ENCODE peak calls at places on chromosomes 6 and 20, in five cellular contexts. A is ascending aorta, K is transverse colon, N is bronchial epithelial cell, Z is AG04449. E is an unnamed sample.

GRCh38 chr6:13733178-13733851 is 21.7 kb upstream of the RANBP9 start:
- DNase-seq in K (peak), A (no peak), Z (peak), N (peak), E (peak)

GRCh38 chr6:91198588-91199255 is 611.9 kb upstream of the MAP3K7 start:
- DNase-seq in A (no peak), K (no peak), Z (no peak), N (peak), E (no peak)

GRCh38 chr6:66771626-66772025 is 1064.6 kb upstream of the EYS start:
- DNase-seq in A (no peak), Z (no peak), K (no peak), N (peak), E (no peak)

GRCh38 chr20:59015411-59015810 is 3.8 kb upstream of the TUBB1 start:
- DNase-seq in A (no peak), K (no peak), N (no peak), Z (no peak), E (no peak)

GRCh38 chr20:39993737-39994136 is 695.3 kb downstream of the MAFB start:
- DNase-seq in K (no peak), Z (no peak), N (no peak), A (no peak), E (no peak)

GRCh38 chr20:23205656-23206055 is 119.5 kb upstream of the CD93 start:
- DNase-seq in N (peak), K (peak), A (peak), Z (no peak), E (no peak)

GRCh38 chr6:167098825-167099225 is 24.1 kb upstream of the CCR6 start:
- DNase-seq in Z (no peak), A (no peak), N (no peak), K (no peak), E (no peak)

GRCh38 chr6:136612666-136613389 is 62.6 kb upstream of the MAP7 start:
- DNase-seq in Z (no peak), N (no peak), A (no peak), K (no peak), E (no peak)

GRCh38 chr20:33515569-33516216 is 25.8 kb downstream of the CBFA2T2 start:
- DNase-seq in K (no peak), A (no peak), Z (no peak), N (no peak), E (no peak)

GRCh38 chr6:111573118-111573883 is 32.4 kb downstream of the TRAF3IP2 start:
- DNase-seq in Z (no peak), K (no peak), A (no peak), N (peak), E (peak)

GRCh38 chr6:41438746-41439145 is 103.3 kb downstream of the NCR2 start:
- DNase-seq in A (no peak), N (no peak), Z (no peak), K (no peak), E (no peak)

GRCh38 chr6:136717297-136717990 is 74.8 kb downstream of the MAP3K5 start:
- DNase-seq in A (no peak), Z (no peak), N (no peak), K (no peak), E (no peak)

GRCh38 chr20:25669826-25670422 is 26.7 kb downstream of the ZNF337 start:
- DNase-seq in K (no peak), A (no peak), N (peak), Z (peak), E (peak)

GRCh38 chr6:165823609-165824326 is 160.7 kb upstream of the PDE10A start:
- DNase-seq in N (no peak), K (no peak), Z (no peak), A (no peak), E (no peak)

DNA sequence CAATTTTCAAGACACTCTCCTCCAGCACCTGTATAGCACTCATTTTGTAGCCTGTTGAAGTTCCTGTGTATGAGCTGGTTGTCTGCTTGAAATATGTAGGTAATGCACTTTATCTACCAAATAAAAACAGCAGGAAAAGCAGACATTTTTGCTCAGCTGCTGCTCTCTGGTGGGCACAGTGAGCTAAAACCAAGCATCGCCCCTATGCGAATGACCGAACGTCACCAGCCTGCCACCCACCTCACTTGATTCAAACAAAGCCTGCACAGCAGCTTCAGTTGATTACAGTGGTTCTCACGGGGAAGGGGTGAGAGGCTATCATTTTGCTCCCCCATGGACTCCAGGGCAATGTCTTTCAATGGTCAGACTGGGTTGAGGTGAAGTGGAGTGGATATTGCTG is 185.7 kb downstream of the SASH1 start:
- DNase-seq in A (no peak), Z (no peak), N (no peak), K (no peak), E (no peak)
- TF ChIP-seq CTCF in A (no peak), Z (peak), N (no peak), K (no peak), E (no peak)

GRCh38 chr6:23086100-23086499 is 516.7 kb downstream of the HDGFL1 start:
- DNase-seq in K (no peak), N (no peak), A (no peak), Z (no peak), E (no peak)

GRCh38 chr6:23077797-23078196 is 508.4 kb downstream of the HDGFL1 start:
- DNase-seq in K (no peak), N (no peak), Z (no peak), A (no peak), E (no peak)

DNA sequence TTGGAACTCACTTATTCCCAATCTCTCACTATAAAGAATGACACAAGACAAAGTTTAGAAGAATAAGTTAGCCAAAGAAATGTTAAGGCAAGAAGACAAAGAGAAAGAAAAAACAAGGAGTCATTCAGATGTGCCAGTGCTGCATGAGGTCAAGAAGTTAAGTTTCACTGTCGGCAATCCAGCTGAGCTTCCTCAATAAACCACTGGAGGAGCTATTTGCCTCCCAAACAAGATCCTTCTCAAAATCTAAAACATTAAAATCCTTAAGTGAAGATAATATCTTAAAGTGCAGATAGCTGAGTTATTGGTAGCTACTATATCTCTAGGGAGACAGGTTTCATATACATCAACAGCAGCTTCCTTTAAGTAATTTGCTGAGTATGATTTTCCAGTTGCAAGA is 512.3 kb downstream of the HDGFL1 start:
- DNase-seq in N (no peak), A (no peak), Z (no peak), K (no peak), E (no peak)
- TF ChIP-seq CTCF in N (peak), A (no peak), Z (no peak), K (no peak), E (no peak)

DNA sequence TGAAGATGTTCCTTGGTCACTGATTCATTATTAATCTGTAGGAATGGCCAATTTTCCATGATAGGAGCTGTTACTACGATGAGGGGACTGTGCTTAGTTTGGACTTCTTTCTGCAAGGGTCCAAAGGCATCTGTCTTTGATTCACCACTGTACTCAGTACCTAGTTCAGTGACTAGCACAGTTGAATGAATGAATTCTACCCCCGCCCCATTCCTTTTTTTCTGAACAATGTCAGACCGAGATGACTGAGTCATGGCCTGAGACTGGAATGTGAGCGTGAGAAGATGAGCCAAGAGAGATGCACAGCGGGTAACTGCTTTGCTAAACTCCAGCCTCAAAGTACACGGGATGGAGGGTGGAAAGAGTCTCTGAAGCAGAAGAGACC is 419 bp upstream of the SNHG17 start:
- DNase-seq in A (no peak), Z (peak), N (peak), K (no peak), E (no peak)
- TF ChIP-seq CTCF in A (no peak), Z (no peak), N (no peak), K (no peak), E (peak)

GRCh38 chr20:57500941-57501340 is 24.0 kb downstream of the CTCFL start:
- DNase-seq in N (no peak), Z (no peak), K (no peak), A (no peak), E (no peak)

GRCh38 chr20:57496592-57496991 is 28.3 kb downstream of the CTCFL start:
- DNase-seq in A (no peak), K (no peak), Z (no peak), N (no peak), E (no peak)

GRCh38 chr20:57499676-57500075 is 25.3 kb downstream of the CTCFL start:
- DNase-seq in N (peak), A (no peak), Z (no peak), K (no peak), E (no peak)

GRCh38 chr20:57500235-57500634 is 24.7 kb downstream of the CTCFL start:
- DNase-seq in Z (no peak), N (no peak), K (no peak), A (no peak), E (no peak)

DNA sequence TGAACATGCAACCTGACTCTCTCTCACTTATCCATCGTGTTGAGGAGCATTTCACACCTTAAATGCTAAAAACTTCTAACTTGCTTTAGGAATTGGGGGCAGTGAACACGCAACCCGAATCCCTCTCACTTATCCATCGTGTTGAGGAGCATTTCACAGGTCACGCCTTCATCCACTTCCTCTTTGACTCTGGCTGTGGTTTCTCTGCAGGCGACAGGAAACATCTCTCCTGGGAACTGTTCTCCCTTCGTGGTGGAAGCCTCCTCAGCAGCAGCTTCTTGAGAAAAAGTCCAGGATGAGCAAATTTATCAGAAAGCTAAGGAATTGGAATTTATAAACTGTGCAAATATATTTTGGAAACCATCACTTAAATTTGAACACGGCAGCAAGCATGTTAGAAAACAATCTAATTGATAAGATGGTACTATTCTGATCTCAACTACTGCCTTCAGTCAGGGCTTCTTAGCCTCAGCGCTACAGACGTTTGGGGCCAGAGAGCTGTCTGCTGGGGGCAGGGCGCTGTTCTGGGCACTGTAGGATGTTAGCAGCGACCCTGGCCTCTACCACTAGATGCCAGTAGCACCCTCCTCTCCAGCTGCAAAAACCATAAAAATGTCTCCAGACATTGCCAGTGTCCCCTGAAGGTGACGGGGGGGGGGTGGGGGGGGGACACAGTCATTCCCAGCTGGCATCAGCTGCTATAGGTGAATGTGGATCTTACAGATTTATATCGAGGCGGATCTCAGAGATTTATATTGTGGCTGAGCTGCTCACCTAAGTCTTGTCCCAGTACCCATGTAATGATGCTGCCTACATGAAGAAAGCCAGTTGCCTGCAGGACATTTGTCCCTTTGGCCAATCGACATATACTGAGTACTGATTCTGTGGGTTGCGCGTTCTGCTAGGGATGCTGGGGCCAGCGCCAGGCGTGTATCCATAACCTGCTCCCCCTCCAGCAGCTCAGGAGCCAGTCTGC is 26.2 kb downstream of the CTCFL start:
- DNase-seq in N (peak), Z (no peak), K (no peak), A (no peak), E (peak)
- TF ChIP-seq CTCF in N (peak), Z (peak), K (peak), A (peak), E (peak)

GRCh38 chr20:324177-325042 is 942 bp upstream of the SOX12 start:
- DNase-seq in K (peak), N (peak), A (peak), Z (no peak), E (peak)
- TF ChIP-seq CTCF in K (peak), N (peak), A (peak), Z (peak), E (no peak)

GRCh38 chr6:132025468-132025867 is 74.3 kb upstream of the CCN2 start:
- DNase-seq in N (no peak), A (no peak), K (no peak), Z (no peak), E (no peak)

GRCh38 chr6:132020138-132020551 is 69.0 kb upstream of the CCN2 start:
- DNase-seq in Z (no peak), A (peak), K (no peak), N (peak), E (no peak)

GRCh38 chr6:132017921-132018320 is 66.7 kb upstream of the CCN2 start:
- DNase-seq in Z (no peak), A (no peak), N (no peak), K (no peak), E (no peak)

GRCh38 chr6:132021552-132022375 is 70.6 kb upstream of the CCN2 start:
- DNase-seq in Z (no peak), K (no peak), N (no peak), A (no peak), E (no peak)

GRCh38 chr6:132023490-132023889 is 72.3 kb upstream of the CCN2 start:
- DNase-seq in N (no peak), A (no peak), K (no peak), Z (no peak), E (no peak)
- TF ChIP-seq CTCF in N (no peak), A (no peak), K (no peak), Z (no peak), E (no peak)

GRCh38 chr20:35742741-35743523 is 872 bp upstream of the RBM39 start:
- DNase-seq in Z (no peak), A (no peak), K (no peak), N (peak), E (no peak)
- TF ChIP-seq CTCF in Z (no peak), A (no peak), K (no peak), N (no peak), E (no peak)

E was measured in RWPE1.